ENCODE peak calls at places on chromosomes 7 and 10, in five cellular contexts. One of them, this sample, is unnamed.

GRCh38 chr7:127347567-127348246 is 44.8 kb downstream of the ZNF800 start:
- DNase-seq in epithelial cell of esophagus: peak
- DNase-seq in GM03348: peak
- DNase-seq in fibroblast of lung: peak
- DNase-seq in osteocyte: peak
- DNase-seq in this sample: peak

GRCh38 chr10:42961156-42961589 is 115.7 kb upstream of the RET start:
- DNase-seq in osteocyte: no peak
- DNase-seq in fibroblast of lung: no peak
- DNase-seq in GM03348: no peak
- DNase-seq in epithelial cell of esophagus: no peak
- DNase-seq in this sample: no peak

GRCh38 chr10:677750-678661 is 11.5 kb downstream of the DIP2C start:
- DNase-seq in fibroblast of lung: no peak
- DNase-seq in GM03348: no peak
- DNase-seq in osteocyte: no peak
- DNase-seq in epithelial cell of esophagus: no peak
- DNase-seq in this sample: no peak

GRCh38 chr7:74068378-74069085 is 15.1 kb upstream of the LIMK1 start:
- DNase-seq in osteocyte: no peak
- DNase-seq in GM03348: no peak
- DNase-seq in fibroblast of lung: no peak
- DNase-seq in epithelial cell of esophagus: no peak
- DNase-seq in this sample: no peak

GRCh38 chr10:29714096-29714874 is 79.5 kb upstream of the SVIL start:
- DNase-seq in GM03348: peak
- DNase-seq in fibroblast of lung: peak
- DNase-seq in osteocyte: peak
- DNase-seq in epithelial cell of esophagus: peak
- DNase-seq in this sample: peak

GRCh38 chr7:151114151-151115090 is 28.1 kb downstream of the AGAP3 start:
- DNase-seq in GM03348: peak
- DNase-seq in epithelial cell of esophagus: peak
- DNase-seq in fibroblast of lung: peak
- DNase-seq in osteocyte: no peak
- DNase-seq in this sample: peak

GRCh38 chr7:138885383-138886147 is 87.6 kb upstream of the ATP6V0A4 start:
- DNase-seq in fibroblast of lung: no peak
- DNase-seq in osteocyte: no peak
- DNase-seq in epithelial cell of esophagus: no peak
- DNase-seq in GM03348: no peak
- DNase-seq in this sample: no peak

GRCh38 chr7:143384741-143385631 is 3.8 kb downstream of the ZYX start:
- DNase-seq in osteocyte: no peak
- DNase-seq in fibroblast of lung: no peak
- DNase-seq in epithelial cell of esophagus: no peak
- DNase-seq in GM03348: no peak
- DNase-seq in this sample: no peak

GRCh38 chr7:26183545-26184282 is 16.8 kb downstream of the HNRNPA2B1 start:
- DNase-seq in GM03348: no peak
- DNase-seq in epithelial cell of esophagus: no peak
- DNase-seq in osteocyte: no peak
- DNase-seq in fibroblast of lung: no peak
- DNase-seq in this sample: no peak

GRCh38 chr10:12902135-12902572 is 99.4 kb downstream of the CCDC3 start:
- DNase-seq in epithelial cell of esophagus: peak
- DNase-seq in GM03348: peak
- DNase-seq in osteocyte: no peak
- DNase-seq in fibroblast of lung: peak
- DNase-seq in this sample: peak

GRCh38 chr7:3154881-3155494 is 111.3 kb upstream of the CARD11 start:
- DNase-seq in fibroblast of lung: peak
- DNase-seq in epithelial cell of esophagus: peak
- DNase-seq in GM03348: peak
- DNase-seq in osteocyte: no peak
- DNase-seq in this sample: peak

This sample was measured in lung microvascular endothelial cell.